ENCODE peak calls at places on chromosomes 6 and 20, in four cellular contexts. T, S, A and N are unnamed samples.
A peak's percentile ranks its signal among the peaks of the same experiment; 100 is the strongest.

GRCh38 chr20:25553819-25554296 is 31.5 kb downstream of the NINL start:
- DNase-seq in T (peak; percentile 45), S (peak; percentile 12), A (no peak), N (no peak)

GRCh38 chr20:51365670-51366069 is 176.8 kb downstream of the NFATC2 start:
- DNase-seq in T (peak; percentile 32), S (no peak), A (peak; percentile 88), N (no peak)

GRCh38 chr20:46057856-46058655 is 29.0 kb downstream of the SLC12A5 start:
- DNase-seq in T (peak; percentile 64), S (no peak), A (peak; percentile 32), N (no peak)

GRCh38 chr6:79984261-79984660 is 20.2 kb upstream of the TTK start:
- DNase-seq in T (no peak), S (peak; percentile 70), A (peak; percentile 26), N (no peak)

GRCh38 chr6:35096129-35096852 is 44.8 kb downstream of the TCP11 start:
- DNase-seq in T (peak; percentile 77), S (peak; percentile 29), A (peak; percentile 67), N (peak; percentile 41)

GRCh38 chr6:106163966-106164877 is 78.1 kb downstream of the PRDM1 start:
- DNase-seq in T (no peak), S (no peak), A (no peak), N (no peak)

GRCh38 chr6:136920216-136920857 is 1.8 kb upstream of the SLC35D3 start:
- DNase-seq in T (no peak), S (no peak), A (no peak), N (no peak)

GRCh38 chr20:53100476-53100911 is 128.3 kb downstream of the TSHZ2 start:
- DNase-seq in T (no peak), S (no peak), A (peak; percentile 18), N (no peak)

GRCh38 chr20:59413326-59413865 is 113.0 kb downstream of the EDN3 start:
- DNase-seq in T (no peak), S (no peak), A (no peak), N (no peak)

GRCh38 chr20:5729348-5729747 is 20.9 kb upstream of the SHLD1 start:
- DNase-seq in T (no peak), S (no peak), A (no peak), N (no peak)

GRCh38 chr6:136979206-136979605 is 57.1 kb downstream of the SLC35D3 start:
- DNase-seq in T (no peak), S (no peak), A (no peak), N (no peak)

GRCh38 chr20:51412333-51412761 is 130.2 kb downstream of the NFATC2 start:
- DNase-seq in T (peak; percentile 57), S (no peak), A (no peak), N (no peak)

GRCh38 chr6:116783852-116784251 is 18.3 kb upstream of the FAM162B start:
- DNase-seq in T (no peak), S (no peak), A (no peak), N (no peak)

GRCh38 chr6:137808191-137808590 is 58.9 kb upstream of the TNFAIP3 start:
- DNase-seq in T (peak; percentile 42), S (no peak), A (peak; percentile 84), N (no peak)

GRCh38 chr20:59939052-59939878 is 840 bp downstream of the PPP1R3D start:
- DNase-seq in T (peak; percentile 48), S (no peak), A (peak; percentile 41), N (no peak)

GRCh38 chr20:59810376-59811187 is 122.9 kb downstream of the SYCP2 start:
- DNase-seq in T (no peak), S (no peak), A (no peak), N (no peak)

GRCh38 chr6:46642928-46643751 is 9.5 kb downstream of the CYP39A1 start:
- DNase-seq in T (no peak), S (no peak), A (peak; percentile 29), N (no peak)

GRCh38 chr6:52305948-52306767 is 21.6 kb upstream of the MCM3 start:
- DNase-seq in T (no peak), S (no peak), A (no peak), N (no peak)

GRCh38 chr6:108797951-108798671 is 50.1 kb upstream of the ARMC2 start:
- DNase-seq in T (no peak), S (no peak), A (no peak), N (no peak)